ENCODE peak calls at places on chromosomes 16 and 17, in six cellular contexts. One of them, this sample, is unnamed.

GRCh38 chr17:41689497-41690299 is 1.0 kb downstream of the EIF1 start:
- DNase-seq in heart right ventricle: peak
- DNase-seq in skeletal muscle cell: no peak
- DNase-seq in lower leg skin: no peak
- DNase-seq in lung: peak
- DNase-seq in iPS-NIHi11: no peak
- DNase-seq in this sample: no peak

GRCh38 chr17:40060887-40061480 is 1.8 kb upstream of the THRA start:
- DNase-seq in heart right ventricle: peak
- DNase-seq in skeletal muscle cell: no peak
- DNase-seq in lower leg skin: no peak
- DNase-seq in lung: no peak
- DNase-seq in iPS-NIHi11: no peak
- DNase-seq in this sample: no peak

GRCh38 chr16:59249049-59249448 is 514.9 kb upstream of the GOT2 start:
- DNase-seq in heart right ventricle: no peak
- DNase-seq in skeletal muscle cell: no peak
- DNase-seq in lower leg skin: no peak
- DNase-seq in lung: no peak
- DNase-seq in iPS-NIHi11: peak
- DNase-seq in this sample: no peak

GRCh38 chr17:17075037-17075755 is 32.9 kb downstream of the MPRIP start:
- DNase-seq in heart right ventricle: peak
- DNase-seq in skeletal muscle cell: peak
- DNase-seq in lower leg skin: peak
- DNase-seq in lung: no peak
- DNase-seq in iPS-NIHi11: no peak
- DNase-seq in this sample: peak

GRCh38 chr17:66432996-66433556 is 130.7 kb downstream of the PRKCA start:
- DNase-seq in heart right ventricle: no peak
- DNase-seq in skeletal muscle cell: no peak
- DNase-seq in lower leg skin: no peak
- DNase-seq in lung: no peak
- DNase-seq in iPS-NIHi11: peak
- DNase-seq in this sample: no peak

GRCh38 chr17:50146927-50147640 is 3.4 kb downstream of the PPP1R9B start:
- DNase-seq in heart right ventricle: no peak
- DNase-seq in skeletal muscle cell: no peak
- DNase-seq in lower leg skin: no peak
- DNase-seq in lung: no peak
- DNase-seq in iPS-NIHi11: no peak
- DNase-seq in this sample: peak

GRCh38 chr16:2142942-2143868 is 5.2 kb upstream of the RAB26 start:
- DNase-seq in heart right ventricle: no peak
- DNase-seq in skeletal muscle cell: no peak
- DNase-seq in lower leg skin: peak
- DNase-seq in lung: no peak
- DNase-seq in iPS-NIHi11: peak
- DNase-seq in this sample: no peak

GRCh38 chr16:28182183-28182582 is 29.6 kb downstream of the XPO6 start:
- DNase-seq in heart right ventricle: no peak
- DNase-seq in skeletal muscle cell: no peak
- DNase-seq in lower leg skin: no peak
- DNase-seq in lung: no peak
- DNase-seq in iPS-NIHi11: no peak
- DNase-seq in this sample: peak

GRCh38 chr17:58189436-58190146 is 2.9 kb upstream of the EPX start:
- DNase-seq in heart right ventricle: peak
- DNase-seq in skeletal muscle cell: peak
- DNase-seq in lower leg skin: peak
- DNase-seq in lung: peak
- DNase-seq in iPS-NIHi11: peak
- DNase-seq in this sample: peak

This sample was measured in AG20443.